ENCODE peak calls at places on chromosome 16, in five cellular contexts. F, W, T, N and O are unnamed samples.

GRCh38 chr16:56421313-56421712 is 4.0 kb downstream of the AMFR start:
- DNase-seq in F (no peak), W (no peak), T (no peak), N (no peak), O (no peak)

GRCh38 chr16:1492923-1493745 is at the start of gene TELO2:
- DNase-seq in F (peak), W (peak), T (peak), N (peak), O (peak)

GRCh38 chr16:85888405-85889331 is 10.3 kb upstream of the IRF8 start:
- DNase-seq in F (no peak), W (no peak), T (no peak), N (no peak), O (no peak)

GRCh38 chr16:80309178-80309577 is 231.6 kb upstream of the DYNLRB2 start:
- DNase-seq in F (no peak), W (no peak), T (no peak), N (no peak), O (no peak)

GRCh38 chr16:19116711-19117449 is 3.1 kb downstream of the ITPRIPL2 start:
- DNase-seq in F (no peak), W (no peak), T (no peak), N (no peak), O (no peak)

GRCh38 chr16:56257260-56257659 is 66.0 kb downstream of the GNAO1 start:
- DNase-seq in F (peak), W (peak), T (peak), N (peak), O (no peak)

GRCh38 chr16:83354015-83354414 is 453.8 kb upstream of the HSBP1 start:
- DNase-seq in F (peak), W (no peak), T (no peak), N (no peak), O (no peak)

GRCh38 chr16:27618611-27619380 is 68.9 kb downstream of the KATNIP start:
- DNase-seq in F (peak), W (no peak), T (no peak), N (no peak), O (no peak)

GRCh38 chr16:8936421-8936820 is 27.3 kb downstream of the USP7 start:
- DNase-seq in F (peak), W (no peak), T (peak), N (no peak), O (peak)

GRCh38 chr16:18842565-18842964 is 41.2 kb upstream of the ARL6IP1 start:
- DNase-seq in F (no peak), W (no peak), T (no peak), N (no peak), O (no peak)

GRCh38 chr16:22308824-22309520 is 11.8 kb downstream of the POLR3E start:
- DNase-seq in F (no peak), W (no peak), T (no peak), N (no peak), O (no peak)

DNA sequence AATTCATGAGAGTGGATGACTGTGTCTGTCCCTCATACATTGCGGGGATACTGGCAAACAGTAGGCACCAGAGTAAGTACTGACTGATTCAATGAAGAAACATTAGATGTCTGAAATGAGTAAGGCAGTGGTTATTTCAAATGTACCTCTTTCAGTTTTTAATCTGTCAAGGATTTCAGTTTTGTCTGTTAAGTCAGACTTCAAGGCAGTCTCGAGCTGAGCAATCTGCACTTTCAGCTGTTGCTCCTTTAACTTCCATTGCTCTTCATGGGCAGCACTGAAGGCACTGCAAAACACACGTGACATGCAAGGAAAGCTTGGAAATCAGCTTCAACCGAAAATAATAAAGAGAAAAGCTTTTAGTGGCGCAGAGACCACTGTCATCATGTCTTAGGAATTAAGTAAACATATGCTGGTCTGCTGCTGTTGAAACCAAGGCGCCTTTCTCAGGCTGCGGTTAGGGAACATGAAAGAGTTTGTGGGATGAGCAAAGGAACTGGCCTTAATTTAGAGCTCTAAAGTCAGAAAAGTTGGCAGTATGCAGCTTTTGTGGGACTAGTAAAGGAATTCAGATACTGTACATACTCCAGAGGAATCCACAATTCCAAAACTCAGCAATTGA is 38.8 kb downstream of the RPGRIP1L start:
- DNase-seq in F (no peak), W (no peak), T (no peak), N (no peak), O (no peak)
- TF ChIP-seq POLR2A in F (no peak), W (no peak), T (no peak), N (no peak), O (no peak)

GRCh38 chr16:11780988-11781680 is 15.9 kb downstream of the ZC3H7A start:
- DNase-seq in F (no peak), W (no peak), T (no peak), N (no peak), O (no peak)

GRCh38 chr16:11779074-11779473 is 18.0 kb downstream of the ZC3H7A start:
- DNase-seq in F (no peak), W (no peak), T (no peak), N (no peak), O (no peak)

GRCh38 chr16:11783319-11784047 is 13.6 kb downstream of the ZC3H7A start:
- DNase-seq in F (no peak), W (no peak), T (no peak), N (no peak), O (peak)

GRCh38 chr16:11784048-11784780 is 12.8 kb downstream of the ZC3H7A start:
- DNase-seq in F (no peak), W (no peak), T (no peak), N (no peak), O (no peak)

GRCh38 chr16:11781773-11782172 is 15.3 kb downstream of the ZC3H7A start:
- DNase-seq in F (no peak), W (no peak), T (no peak), N (no peak), O (no peak)
- TF ChIP-seq POLR2A in F (no peak), W (no peak), T (no peak), N (no peak), O (no peak)

DNA sequence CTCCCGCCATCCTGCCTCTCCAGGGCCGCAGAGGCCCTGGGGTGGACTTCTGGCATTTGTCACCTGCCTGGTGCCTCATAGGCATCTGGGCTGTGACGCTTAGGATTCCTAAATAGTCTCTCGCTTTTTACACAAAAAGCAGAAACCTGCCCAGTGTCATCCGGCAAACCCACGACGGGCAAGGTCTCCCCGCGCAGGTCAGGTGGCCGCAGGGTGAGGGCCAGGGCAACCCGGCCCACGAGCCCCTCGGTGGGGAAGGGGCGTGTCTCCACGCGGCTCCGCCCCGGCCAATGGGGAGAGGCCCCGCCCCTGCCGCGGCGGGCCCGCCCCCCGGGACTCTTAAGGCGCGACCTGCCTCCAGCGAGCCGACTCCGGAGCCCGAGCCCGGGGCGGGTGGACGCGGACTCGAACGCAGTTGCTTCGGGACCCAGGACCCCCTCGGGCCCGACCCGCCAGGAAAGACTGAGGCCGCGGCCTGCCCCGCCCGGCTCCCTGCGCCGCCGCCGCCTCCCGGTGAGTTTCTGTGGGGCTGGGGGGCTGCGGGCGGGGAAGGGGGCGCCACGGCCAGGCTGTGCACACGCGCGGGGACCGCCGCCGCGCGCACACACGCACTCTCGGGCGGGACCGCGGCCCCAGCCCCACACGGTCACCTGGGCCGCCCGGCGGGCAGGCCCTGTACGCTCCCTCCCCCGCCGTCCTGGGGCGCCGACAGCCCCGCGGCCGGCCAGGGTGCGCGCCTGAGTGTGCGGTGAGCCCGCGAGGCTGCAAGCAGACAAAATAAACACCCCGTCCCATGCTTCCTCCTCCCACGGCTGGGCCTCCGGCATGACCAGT is at the start of gene VASN:
- DNase-seq in F (peak), W (peak), T (peak), N (peak), O (peak)
- TF ChIP-seq POLR2A in F (peak), W (peak), T (no peak), N (peak), O (peak)

GRCh38 chr16:70523621-70524405 is at the start of gene SF3B3:
- DNase-seq in F (peak), W (peak), T (peak), N (peak), O (peak)
- TF ChIP-seq POLR2A in F (peak), W (peak), T (no peak), N (no peak), O (peak)

GRCh38 chr16:68272501-68273209 is 8.3 kb downstream of the SLC7A6 start:
- DNase-seq in F (peak), W (no peak), T (peak), N (no peak), O (no peak)
- TF ChIP-seq POLR2A in F (peak), W (no peak), T (no peak), N (no peak), O (no peak)

DNA sequence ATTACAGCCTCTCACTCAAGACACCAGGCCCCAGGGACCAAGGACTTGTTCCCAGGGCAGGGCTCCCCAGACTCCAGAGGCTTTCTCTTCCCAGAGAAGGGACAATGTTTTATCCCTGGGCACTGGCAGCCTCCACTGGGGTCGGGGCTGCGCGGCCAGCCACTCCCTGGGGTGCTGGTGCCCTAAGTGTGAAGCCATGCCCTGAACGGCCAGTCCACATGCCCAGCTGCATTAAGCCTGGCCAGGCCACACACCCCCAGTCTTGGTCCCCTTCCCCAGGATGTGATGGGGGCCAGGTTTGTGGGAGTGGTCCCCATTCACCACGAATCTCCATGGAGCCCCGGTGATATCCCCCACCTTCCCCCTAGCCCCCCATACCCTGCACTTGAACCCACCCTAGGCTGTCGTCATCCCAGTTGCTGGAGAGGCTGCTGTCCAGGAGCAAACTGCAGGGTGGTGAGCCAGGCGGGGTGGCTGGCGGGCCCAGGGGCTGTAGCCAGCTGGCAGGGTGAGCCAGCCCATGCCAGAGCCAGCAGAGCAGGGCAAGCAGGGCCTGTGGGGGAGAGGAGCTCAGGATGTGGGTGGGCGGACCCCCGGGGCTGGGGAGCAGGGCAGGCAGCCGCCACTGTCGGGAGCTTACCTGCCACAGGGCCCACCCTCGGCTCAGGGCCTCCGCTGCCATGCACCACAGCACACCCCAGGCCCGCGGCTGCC is 4.6 kb downstream of the PAQR4 start:
- DNase-seq in F (no peak), W (no peak), T (no peak), N (no peak), O (no peak)
- TF ChIP-seq POLR2A in F (no peak), W (no peak), T (no peak), N (no peak), O (no peak)

GRCh38 chr16:20806168-20807050 is at the start of the genes ERI2 and REXO5:
- DNase-seq in F (peak), W (peak), T (peak), N (peak), O (peak)
- TF ChIP-seq POLR2A in F (peak), W (no peak), T (no peak), N (no peak), O (peak)

GRCh38 chr16:88856828-88857727 is at the start of the genes GALNS and TRAPPC2L:
- DNase-seq in F (peak), W (peak), T (peak), N (peak), O (peak)
- TF ChIP-seq POLR2A in F (peak), W (peak), T (no peak), N (peak), O (peak)

DNA sequence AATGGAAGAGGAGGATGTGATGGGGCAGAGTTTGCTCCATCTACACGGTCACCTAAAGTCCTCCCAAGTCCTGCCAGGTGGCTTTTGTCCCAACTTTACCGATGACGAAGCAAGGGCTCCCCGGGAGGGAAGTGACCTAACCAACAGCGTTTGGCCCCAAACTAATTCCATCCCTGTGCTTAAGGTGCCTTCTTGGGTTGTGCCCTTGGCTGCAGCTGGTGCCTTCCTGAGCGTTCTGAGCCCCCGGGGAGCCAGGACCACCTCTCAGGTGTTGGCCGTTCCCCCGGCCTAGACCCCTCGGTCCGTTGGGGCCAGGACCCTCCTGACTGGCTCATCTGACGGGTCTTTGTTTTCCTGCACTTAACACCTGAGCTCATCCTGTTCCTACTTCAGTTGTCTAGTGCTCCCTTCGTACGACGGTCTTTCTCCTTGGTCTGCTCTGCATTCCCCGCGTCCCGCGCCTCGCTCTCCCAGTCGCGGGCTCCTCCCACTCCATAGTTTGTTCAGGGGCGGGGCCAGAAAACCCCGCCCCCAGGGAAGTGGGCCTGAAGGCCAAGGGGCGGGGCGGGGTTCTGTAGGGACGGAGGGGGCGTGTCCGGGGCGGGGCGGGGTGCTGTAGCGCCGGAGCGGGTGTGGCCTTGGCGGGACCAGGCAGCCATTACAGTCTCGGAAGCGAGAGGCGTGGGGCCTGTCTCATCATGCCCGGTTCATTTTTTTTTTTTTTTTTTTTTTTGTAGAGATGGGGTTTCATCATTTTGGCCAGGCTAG is 822 bp upstream of the ZSCAN10 start:
- DNase-seq in F (peak), W (peak), T (peak), N (peak), O (peak)
- TF ChIP-seq POLR2A in F (no peak), W (no peak), T (no peak), N (no peak), O (no peak)